ENCODE peak calls at places on chromosomes 13 and 19, in six cellular contexts. P is osteoblast, W is amygdala, D is epithelial cell of esophagus, O is A549, U is RCC 7860. I is an unnamed sample.

GRCh38 chr13:60654405-60654804 is 257.4 kb downstream of the TDRD3 start:
- DNase-seq in P (no peak), W (no peak), D (peak), O (peak), U (no peak), I (peak)

GRCh38 chr13:32142956-32143375 is 111.4 kb downstream of the FRY start:
- DNase-seq in P (peak), W (no peak), D (no peak), O (peak), U (no peak), I (no peak)

GRCh38 chr19:30455881-30456280 is 83.7 kb downstream of the ZNF536 start:
- DNase-seq in P (no peak), W (no peak), D (no peak), O (no peak), U (no peak), I (no peak)

GRCh38 chr13:97205971-97206370 is 16.2 kb upstream of the MBNL2 start:
- DNase-seq in P (no peak), W (no peak), D (no peak), O (peak), U (peak), I (no peak)

GRCh38 chr19:20102097-20102496 is 24.3 kb downstream of the ZNF90 start:
- DNase-seq in P (no peak), W (no peak), D (peak), O (no peak), U (no peak), I (no peak)

GRCh38 chr13:26888632-26889031 is 128.0 kb upstream of the GPR12 start:
- DNase-seq in P (no peak), W (no peak), D (no peak), O (no peak), U (no peak), I (no peak)

GRCh38 chr13:93640452-93640851 is 413.8 kb downstream of the GPC6 start:
- DNase-seq in P (no peak), W (no peak), D (no peak), O (no peak), U (no peak), I (no peak)

GRCh38 chr13:32902898-32903297 is 113.3 kb upstream of the KL start:
- DNase-seq in P (peak), W (no peak), D (no peak), O (no peak), U (no peak), I (peak)

GRCh38 chr19:19460258-19460731 is 54.8 kb downstream of the GATAD2A start:
- DNase-seq in P (peak), W (no peak), D (peak), O (no peak), U (no peak), I (no peak)

GRCh38 chr13:65265988-65266387 is 1964.1 kb downstream of the PCDH9 start:
- DNase-seq in P (no peak), W (no peak), D (no peak), O (no peak), U (no peak), I (no peak)

GRCh38 chr13:73365240-73365639 is 306.4 kb downstream of the KLF5 start:
- DNase-seq in P (no peak), W (no peak), D (no peak), O (peak), U (no peak), I (no peak)

GRCh38 chr19:32063601-32064000 is 281.8 kb upstream of the ZNF507 start:
- DNase-seq in P (no peak), W (no peak), D (no peak), O (no peak), U (no peak), I (no peak)

GRCh38 chr13:49219647-49220034 is 497 bp upstream of the MLNR start:
- DNase-seq in P (peak), W (no peak), D (no peak), O (no peak), U (no peak), I (no peak)

GRCh38 chr13:60343978-60344377 is 53.0 kb upstream of the TDRD3 start:
- DNase-seq in P (no peak), W (no peak), D (no peak), O (no peak), U (no peak), I (no peak)

GRCh38 chr13:110756268-110756667 is 42.8 kb downstream of the ING1 start:
- DNase-seq in P (peak), W (no peak), D (no peak), O (peak), U (no peak), I (no peak)

GRCh38 chr13:99987180-99988047 is 5.8 kb downstream of the ZIC2 start:
- DNase-seq in P (peak), W (no peak), D (no peak), O (no peak), U (no peak), I (no peak)

GRCh38 chr19:45922281-45922680 is 7.7 kb upstream of the NANOS2 start:
- DNase-seq in P (peak), W (no peak), D (no peak), O (peak), U (no peak), I (no peak)

GRCh38 chr19:2887391-2887914 is 13.3 kb upstream of the ZNF57 start:
- DNase-seq in P (peak), W (no peak), D (peak), O (peak), U (peak), I (peak)

GRCh38 chr19:33221641-33222040 is 4.0 kb downstream of the SLC7A10 start:
- DNase-seq in P (no peak), W (no peak), D (no peak), O (peak), U (no peak), I (no peak)

GRCh38 chr13:114309806-114310410 is 4.4 kb upstream of the CHAMP1 start:
- DNase-seq in P (no peak), W (no peak), D (no peak), O (no peak), U (no peak), I (no peak)

GRCh38 chr13:99484405-99484981 is 16.8 kb upstream of the TM9SF2 start:
- DNase-seq in P (no peak), W (no peak), D (peak), O (no peak), U (no peak), I (no peak)

GRCh38 chr13:85828094-85828684 is 29.0 kb upstream of the SLITRK6 start:
- DNase-seq in P (no peak), W (no peak), D (peak), O (peak), U (no peak), I (peak)

GRCh38 chr13:28137556-28137955 is 789 bp upstream of the PAN3 start:
- DNase-seq in P (no peak), W (no peak), D (no peak), O (no peak), U (no peak), I (peak)

GRCh38 chr13:61086052-61086451 is 329.6 kb downstream of the PCDH20 start:
- DNase-seq in P (no peak), W (no peak), D (peak), O (no peak), U (no peak), I (no peak)

I was measured in Ammon's horn.